ENCODE peak calls at places on chromosomes 12 and 14, in four cellular contexts. One of them, this sample, is unnamed.

GRCh38 chr12:29317556-29318363 is 63.2 kb downstream of the ERGIC2 start:
- DNase-seq in stomach: peak; percentile 38
- DNase-seq in upper lobe of right lung: no peak
- DNase-seq in pancreas: no peak
- DNase-seq in this sample: no peak

GRCh38 chr14:98608071-98609060 is 663.6 kb downstream of the BCL11B start:
- DNase-seq in stomach: no peak
- DNase-seq in upper lobe of right lung: no peak
- DNase-seq in pancreas: no peak
- DNase-seq in this sample: no peak

GRCh38 chr14:90681889-90682429 is 134.3 kb downstream of the TTC7B start:
- DNase-seq in stomach: no peak
- DNase-seq in upper lobe of right lung: no peak
- DNase-seq in pancreas: no peak
- DNase-seq in this sample: no peak

GRCh38 chr12:38886064-38886463 is 19.3 kb downstream of the CPNE8 start:
- DNase-seq in stomach: peak; percentile 62
- DNase-seq in upper lobe of right lung: no peak
- DNase-seq in pancreas: peak; percentile 59
- DNase-seq in this sample: peak; percentile 83

GRCh38 chr12:66688836-66689439 is 10.1 kb upstream of the GRIP1 start:
- DNase-seq in stomach: peak; percentile 51
- DNase-seq in upper lobe of right lung: no peak
- DNase-seq in pancreas: peak; percentile 61
- DNase-seq in this sample: no peak

GRCh38 chr14:89383171-89383845 is 33.7 kb downstream of the FOXN3 start:
- DNase-seq in stomach: no peak
- DNase-seq in upper lobe of right lung: no peak
- DNase-seq in pancreas: no peak
- DNase-seq in this sample: no peak

GRCh38 chr12:127712561-127712960 is 554.4 kb upstream of the TMEM132C start:
- DNase-seq in stomach: no peak
- DNase-seq in upper lobe of right lung: no peak
- DNase-seq in pancreas: no peak
- DNase-seq in this sample: no peak

GRCh38 chr12:95386056-95386455 is 87.9 kb upstream of the METAP2 start:
- DNase-seq in stomach: no peak
- DNase-seq in upper lobe of right lung: no peak
- DNase-seq in pancreas: no peak
- DNase-seq in this sample: no peak

GRCh38 chr14:53019391-53019790 is 68.5 kb upstream of the FERMT2 start:
- DNase-seq in stomach: no peak
- DNase-seq in upper lobe of right lung: no peak
- DNase-seq in pancreas: no peak
- DNase-seq in this sample: no peak

GRCh38 chr12:110451263-110451662 is 1.1 kb upstream of the ARPC3 start:
- DNase-seq in stomach: no peak
- DNase-seq in upper lobe of right lung: no peak
- DNase-seq in pancreas: no peak
- DNase-seq in this sample: no peak

GRCh38 chr14:59004012-59004411 is 184.5 kb upstream of the DAAM1 start:
- DNase-seq in stomach: no peak
- DNase-seq in upper lobe of right lung: no peak
- DNase-seq in pancreas: no peak
- DNase-seq in this sample: no peak

DNA sequence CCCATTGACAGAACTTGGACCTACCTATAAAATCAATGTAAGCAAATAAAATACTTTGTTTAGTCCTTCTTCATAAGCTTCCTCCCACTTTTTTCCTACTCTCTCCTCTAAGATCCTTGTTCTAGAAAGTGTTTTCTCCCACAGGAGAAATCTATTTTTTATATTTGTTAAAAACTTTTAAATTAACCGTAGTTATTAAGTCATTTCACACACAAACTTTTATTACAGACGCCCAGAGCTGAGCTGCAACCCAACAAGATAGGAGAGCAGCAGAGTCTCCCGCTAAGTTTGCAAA is 27.7 kb downstream of the DAD1 start:
- DNase-seq in stomach: no peak
- DNase-seq in upper lobe of right lung: no peak
- DNase-seq in pancreas: no peak
- DNase-seq in this sample: no peak
- H3K4me1 ChIP-seq in stomach: peaks cover 100% of the 10 kb centered on the region
- H3K4me1 ChIP-seq in upper lobe of right lung: peaks cover 72% of the 10 kb centered on the region
- H3K4me1 ChIP-seq in pancreas: peaks cover 26% of the 10 kb centered on the region
- H3K4me1 ChIP-seq in this sample: no peaks in the 10 kb centered on the region

GRCh38 chr12:124455336-124455735 is 112.1 kb downstream of the NCOR2 start:
- DNase-seq in stomach: no peak
- DNase-seq in upper lobe of right lung: no peak
- DNase-seq in pancreas: no peak
- DNase-seq in this sample: peak; percentile 57
- H3K4me1 ChIP-seq in stomach: peaks cover 85% of the 10 kb centered on the region
- H3K4me1 ChIP-seq in upper lobe of right lung: peaks cover 58% of the 10 kb centered on the region
- H3K4me1 ChIP-seq in pancreas: no peaks in the 10 kb centered on the region
- H3K4me1 ChIP-seq in this sample: no peaks in the 10 kb centered on the region

GRCh38 chr12:57230381-57231155 is 1.1 kb downstream of the SHMT2 start:
- DNase-seq in stomach: no peak
- DNase-seq in upper lobe of right lung: no peak
- DNase-seq in pancreas: no peak
- DNase-seq in this sample: no peak

GRCh38 chr12:57234233-57234570 is 4.7 kb downstream of the SHMT2 start:
- DNase-seq in stomach: no peak
- DNase-seq in upper lobe of right lung: no peak
- DNase-seq in pancreas: no peak
- DNase-seq in this sample: no peak

GRCh38 chr12:57233357-57234232 is 4.1 kb downstream of the SHMT2 start:
- DNase-seq in stomach: no peak
- DNase-seq in upper lobe of right lung: no peak
- DNase-seq in pancreas: no peak
- DNase-seq in this sample: no peak

GRCh38 chr12:57231276-57232021 is 1.9 kb downstream of the SHMT2 start:
- DNase-seq in stomach: no peak
- DNase-seq in upper lobe of right lung: no peak
- DNase-seq in pancreas: no peak
- DNase-seq in this sample: peak; percentile 47

GRCh38 chr12:57232156-57232756 is 2.7 kb downstream of the SHMT2 start:
- DNase-seq in stomach: no peak
- DNase-seq in upper lobe of right lung: no peak
- DNase-seq in pancreas: no peak
- DNase-seq in this sample: no peak
- H3K4me1 ChIP-seq in stomach: peaks cover 66% of the 10 kb centered on the region
- H3K4me1 ChIP-seq in upper lobe of right lung: peaks cover 22% of the 10 kb centered on the region
- H3K4me1 ChIP-seq in pancreas: peaks cover 13% of the 10 kb centered on the region
- H3K4me1 ChIP-seq in this sample: no peaks in the 10 kb centered on the region

DNA sequence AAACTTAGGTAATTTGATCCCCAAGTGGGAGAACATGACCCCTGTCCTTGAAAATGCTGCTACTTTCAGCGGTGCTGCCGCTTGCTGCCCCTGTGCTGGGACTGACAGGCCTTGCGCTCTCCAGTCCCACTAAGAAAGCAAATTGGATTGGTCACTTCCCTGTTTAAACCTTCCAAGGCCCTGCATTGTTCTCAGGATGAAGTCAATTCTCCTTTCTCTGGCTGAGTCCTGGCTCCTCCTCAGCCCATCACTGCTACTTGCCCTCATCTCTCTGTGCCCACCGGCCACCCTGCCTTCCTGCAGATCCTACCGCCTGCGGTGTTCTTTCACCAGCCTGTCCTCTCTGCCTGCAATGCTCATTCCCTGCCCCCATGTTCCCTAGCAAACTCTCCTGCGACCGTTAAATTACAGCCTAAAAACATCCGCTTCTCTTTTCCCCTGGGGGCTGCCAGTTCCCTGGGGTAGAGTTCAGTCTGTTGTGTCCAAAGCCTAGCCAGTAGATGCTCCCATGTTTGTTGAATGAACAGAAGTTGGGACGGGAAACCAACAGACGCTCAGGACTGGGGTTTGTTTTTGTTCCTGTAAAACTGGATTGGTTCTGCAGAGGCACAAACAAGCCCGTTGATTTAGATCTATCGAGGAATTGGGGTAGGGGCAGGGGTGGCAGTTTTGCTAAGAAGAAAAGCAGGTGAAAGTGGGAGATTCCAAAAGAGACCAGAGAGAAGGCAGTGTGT is 127.3 kb upstream of the HIF1A start:
- DNase-seq in stomach: no peak
- DNase-seq in upper lobe of right lung: no peak
- DNase-seq in pancreas: no peak
- DNase-seq in this sample: no peak
- H3K4me1 ChIP-seq in stomach: peaks cover 80% of the 10 kb centered on the region
- H3K4me1 ChIP-seq in upper lobe of right lung: peaks cover 47% of the 10 kb centered on the region
- H3K4me1 ChIP-seq in pancreas: peaks cover 8% of the 10 kb centered on the region
- H3K4me1 ChIP-seq in this sample: peaks cover 2% of the 10 kb centered on the region

GRCh38 chr12:106139422-106140141 is 828 bp upstream of the NUAK1 start:
- DNase-seq in stomach: peak; percentile 79
- DNase-seq in upper lobe of right lung: peak; percentile 89
- DNase-seq in pancreas: peak; percentile 92
- DNase-seq in this sample: peak; percentile 90

GRCh38 chr12:106136263-106136662 is 2.5 kb downstream of the NUAK1 start:
- DNase-seq in stomach: peak; percentile 90
- DNase-seq in upper lobe of right lung: peak; percentile 91
- DNase-seq in pancreas: peak; percentile 98
- DNase-seq in this sample: peak; percentile 97

GRCh38 chr12:106138646-106139421 is at the start of gene NUAK1:
- DNase-seq in stomach: peak; percentile 54
- DNase-seq in upper lobe of right lung: peak; percentile 79
- DNase-seq in pancreas: peak; percentile 85
- DNase-seq in this sample: peak; percentile 91

GRCh38 chr12:106137456-106138278 is 1.1 kb downstream of the NUAK1 start:
- DNase-seq in stomach: no peak
- DNase-seq in upper lobe of right lung: no peak
- DNase-seq in pancreas: no peak
- DNase-seq in this sample: no peak

GRCh38 chr12:106138279-106138645 is 492 bp downstream of the NUAK1 start:
- DNase-seq in stomach: no peak
- DNase-seq in upper lobe of right lung: no peak
- DNase-seq in pancreas: peak; percentile 60
- DNase-seq in this sample: peak; percentile 52
- H3K4me1 ChIP-seq in stomach: peaks cover 71% of the 10 kb centered on the region
- H3K4me1 ChIP-seq in upper lobe of right lung: peaks cover 17% of the 10 kb centered on the region
- H3K4me1 ChIP-seq in pancreas: no peaks in the 10 kb centered on the region
- H3K4me1 ChIP-seq in this sample: peaks cover 2% of the 10 kb centered on the region

GRCh38 chr14:104163541-104163940 is 25.2 kb downstream of the KIF26A start:
- DNase-seq in stomach: no peak
- DNase-seq in upper lobe of right lung: no peak
- DNase-seq in pancreas: no peak
- DNase-seq in this sample: no peak

GRCh38 chr14:104164041-104164440 is 25.7 kb downstream of the KIF26A start:
- DNase-seq in stomach: no peak
- DNase-seq in upper lobe of right lung: no peak
- DNase-seq in pancreas: no peak
- DNase-seq in this sample: no peak

GRCh38 chr14:104166698-104167097 is 28.3 kb downstream of the KIF26A start:
- DNase-seq in stomach: no peak
- DNase-seq in upper lobe of right lung: no peak
- DNase-seq in pancreas: no peak
- DNase-seq in this sample: no peak

GRCh38 chr14:104162495-104162894 is 24.1 kb downstream of the KIF26A start:
- DNase-seq in stomach: no peak
- DNase-seq in upper lobe of right lung: no peak
- DNase-seq in pancreas: no peak
- DNase-seq in this sample: no peak

DNA sequence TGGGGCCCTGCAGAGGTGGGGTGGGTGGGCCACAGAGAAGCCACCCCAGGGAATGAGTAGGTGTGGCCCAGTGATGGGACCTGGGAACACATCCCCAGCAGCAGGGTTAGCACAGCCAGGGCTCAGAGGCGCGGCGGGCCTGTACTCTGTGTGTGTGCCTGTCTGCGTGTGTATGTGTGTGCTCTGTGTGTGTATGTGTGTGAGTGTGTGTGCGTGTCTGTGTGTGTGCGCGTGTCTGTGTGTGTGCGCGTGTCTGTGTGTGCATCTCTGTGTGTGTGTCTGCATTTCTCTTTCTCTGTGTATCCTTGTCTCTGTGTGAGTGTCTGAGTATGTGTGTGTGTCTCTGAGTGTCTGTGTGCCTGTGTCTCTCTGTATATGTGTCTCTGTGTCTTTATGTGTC is 26.1 kb downstream of the KIF26A start:
- DNase-seq in stomach: no peak
- DNase-seq in upper lobe of right lung: no peak
- DNase-seq in pancreas: no peak
- DNase-seq in this sample: no peak
- H3K4me1 ChIP-seq in stomach: no peaks in the 10 kb centered on the region
- H3K4me1 ChIP-seq in upper lobe of right lung: no peaks in the 10 kb centered on the region
- H3K4me1 ChIP-seq in pancreas: no peaks in the 10 kb centered on the region
- H3K4me1 ChIP-seq in this sample: no peaks in the 10 kb centered on the region

DNA sequence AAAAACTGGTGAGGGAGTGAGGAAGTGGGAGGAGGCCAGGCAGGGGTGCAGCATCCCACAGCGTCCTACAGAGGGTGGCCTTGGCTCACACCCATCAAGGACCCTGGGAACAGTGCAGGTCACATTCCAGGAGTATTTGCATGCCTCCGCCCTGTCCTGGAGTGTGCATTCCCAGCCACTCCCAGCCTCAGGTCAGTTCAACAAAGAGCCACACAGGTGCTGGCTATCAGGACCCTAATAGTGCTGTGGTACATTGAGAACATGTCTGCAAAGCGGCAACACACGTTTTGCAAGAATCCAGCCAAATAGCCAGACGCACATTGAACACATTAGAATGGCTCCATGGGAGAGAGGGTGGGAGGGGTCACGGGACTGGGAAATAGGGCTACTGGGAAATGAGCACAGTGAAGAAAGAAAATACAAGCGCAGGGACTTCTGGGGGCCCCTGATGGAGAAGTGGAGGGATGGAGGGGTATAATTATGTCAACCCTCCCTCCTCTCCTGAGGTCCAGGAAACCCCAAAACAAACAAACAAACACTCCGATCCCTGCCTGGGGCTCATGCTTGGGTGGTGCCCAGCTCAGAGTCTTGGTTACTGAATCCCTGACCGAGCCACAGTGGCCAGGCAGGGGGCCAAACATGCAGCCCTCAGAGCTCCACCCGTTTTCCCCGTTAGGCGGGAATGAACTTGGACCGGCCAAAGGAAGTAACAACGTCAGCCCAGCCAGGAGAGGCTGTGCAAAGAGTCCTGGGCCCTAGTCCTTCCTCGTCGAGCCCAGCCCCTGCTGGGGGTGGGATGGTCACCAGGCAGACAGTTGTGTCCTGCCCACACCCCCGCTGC is 36.4 kb downstream of the CMKLR1 start:
- DNase-seq in stomach: peak; percentile 39
- DNase-seq in upper lobe of right lung: peak; percentile 76
- DNase-seq in pancreas: no peak
- DNase-seq in this sample: peak; percentile 92
- H3K4me1 ChIP-seq in stomach: peaks cover 66% of the 10 kb centered on the region
- H3K4me1 ChIP-seq in upper lobe of right lung: peaks cover 91% of the 10 kb centered on the region
- H3K4me1 ChIP-seq in pancreas: peaks cover 9% of the 10 kb centered on the region
- H3K4me1 ChIP-seq in this sample: peaks cover 2% of the 10 kb centered on the region

This sample was measured in aorta.